ENCODE peak calls at places on chromosomes 4 and X, in four cellular contexts. One of them, this sample, is unnamed. For H3K27me3, the result is how much of the 10 kb centered on the place peaks cover.

GRCh38 chr4:170089274-170089742 is 448 bp downstream of the AADAT start:
- DNase-seq in colonic mucosa: peak
- DNase-seq in upper lobe of right lung: no peak
- DNase-seq in heart right ventricle: no peak
- DNase-seq in this sample: peak

GRCh38 chrX:150959557-150959956 is 23.6 kb upstream of the HMGB3 start:
- DNase-seq in colonic mucosa: no peak
- DNase-seq in heart right ventricle: no peak
- DNase-seq in upper lobe of right lung: no peak
- DNase-seq in this sample: no peak

GRCh38 chrX:136055651-136056221 is 70.5 kb downstream of the SLC9A6 start:
- DNase-seq in colonic mucosa: no peak
- DNase-seq in upper lobe of right lung: no peak
- DNase-seq in heart right ventricle: no peak
- DNase-seq in this sample: no peak

GRCh38 chrX:135454816-135455215 is 33.1 kb downstream of the SMIM10L2A start:
- DNase-seq in upper lobe of right lung: no peak
- DNase-seq in heart right ventricle: no peak
- DNase-seq in colonic mucosa: no peak
- DNase-seq in this sample: no peak

GRCh38 chr4:4733663-4734062 is 125.8 kb upstream of the MSX1 start:
- DNase-seq in upper lobe of right lung: no peak
- DNase-seq in colonic mucosa: no peak
- DNase-seq in heart right ventricle: no peak
- DNase-seq in this sample: no peak

GRCh38 chr4:4427478-4427870 is 40.6 kb downstream of the NSG1 start:
- DNase-seq in heart right ventricle: no peak
- DNase-seq in upper lobe of right lung: no peak
- DNase-seq in colonic mucosa: no peak
- DNase-seq in this sample: no peak

GRCh38 chr4:40403079-40403478 is 67.9 kb downstream of the CHRNA9 start:
- DNase-seq in upper lobe of right lung: no peak
- DNase-seq in colonic mucosa: no peak
- DNase-seq in heart right ventricle: no peak
- DNase-seq in this sample: no peak

GRCh38 chr4:48041535-48042137 is 25.1 kb downstream of the NIPAL1 start:
- DNase-seq in colonic mucosa: no peak
- DNase-seq in heart right ventricle: no peak
- DNase-seq in upper lobe of right lung: no peak
- DNase-seq in this sample: no peak

GRCh38 chr4:25271866-25272265 is 38.0 kb downstream of the PI4K2B start:
- DNase-seq in upper lobe of right lung: no peak
- DNase-seq in colonic mucosa: no peak
- DNase-seq in heart right ventricle: no peak
- DNase-seq in this sample: no peak

GRCh38 chr4:109691411-109691920 is 11.8 kb downstream of the CASP6 start:
- DNase-seq in heart right ventricle: no peak
- DNase-seq in colonic mucosa: no peak
- DNase-seq in upper lobe of right lung: no peak
- DNase-seq in this sample: no peak

GRCh38 chrX:22135171-22135711 is 103.1 kb downstream of the PHEX start:
- DNase-seq in colonic mucosa: no peak
- DNase-seq in heart right ventricle: no peak
- DNase-seq in upper lobe of right lung: no peak
- DNase-seq in this sample: no peak

GRCh38 chrX:40298569-40298968 is 200.8 kb upstream of the BCOR start:
- DNase-seq in heart right ventricle: no peak
- DNase-seq in upper lobe of right lung: no peak
- DNase-seq in colonic mucosa: no peak
- DNase-seq in this sample: no peak

GRCh38 chrX:49058794-49059193 is at the start of gene CCDC120:
- DNase-seq in heart right ventricle: no peak
- DNase-seq in colonic mucosa: peak
- DNase-seq in upper lobe of right lung: peak
- DNase-seq in this sample: peak

GRCh38 chrX:46812445-46812844 is 24.4 kb upstream of the RP2 start:
- DNase-seq in colonic mucosa: no peak
- DNase-seq in heart right ventricle: no peak
- DNase-seq in upper lobe of right lung: no peak
- DNase-seq in this sample: no peak

GRCh38 chr4:71472946-71473345 is 134.1 kb downstream of the SLC4A4 start:
- DNase-seq in colonic mucosa: no peak
- DNase-seq in upper lobe of right lung: no peak
- DNase-seq in heart right ventricle: no peak
- DNase-seq in this sample: no peak

GRCh38 chrX:125205084-125205917 is 114.4 kb upstream of the TEX13C start:
- DNase-seq in upper lobe of right lung: no peak
- DNase-seq in heart right ventricle: peak
- DNase-seq in colonic mucosa: peak
- DNase-seq in this sample: peak

GRCh38 chr4:26076896-26077295 is 162.9 kb downstream of the SMIM20 start:
- DNase-seq in heart right ventricle: no peak
- DNase-seq in upper lobe of right lung: no peak
- DNase-seq in colonic mucosa: no peak
- DNase-seq in this sample: no peak

GRCh38 chrX:26138043-26138442 is at the start of gene MAGEB18:
- DNase-seq in upper lobe of right lung: no peak
- DNase-seq in heart right ventricle: no peak
- DNase-seq in colonic mucosa: no peak
- DNase-seq in this sample: no peak

GRCh38 chrX:118702741-118703140 is 24.7 kb upstream of the IL13RA1 start:
- DNase-seq in colonic mucosa: no peak
- DNase-seq in heart right ventricle: no peak
- DNase-seq in upper lobe of right lung: no peak
- DNase-seq in this sample: no peak

GRCh38 chr4:161813389-161813788 is 350.4 kb downstream of the FSTL5 start:
- DNase-seq in heart right ventricle: no peak
- DNase-seq in upper lobe of right lung: no peak
- DNase-seq in colonic mucosa: no peak
- DNase-seq in this sample: no peak

GRCh38 chrX:57669961-57670360 is 10.1 kb downstream of the NLRP2B start:
- DNase-seq in heart right ventricle: no peak
- DNase-seq in colonic mucosa: no peak
- DNase-seq in upper lobe of right lung: no peak
- DNase-seq in this sample: no peak

GRCh38 chr4:76689079-76689817 is 208.7 kb downstream of the SOWAHB start:
- DNase-seq in upper lobe of right lung: peak
- DNase-seq in heart right ventricle: peak
- DNase-seq in colonic mucosa: peak
- DNase-seq in this sample: peak

GRCh38 chr4:140497776-140498636 is at the start of gene MGAT4D:
- DNase-seq in colonic mucosa: peak
- DNase-seq in heart right ventricle: peak
- DNase-seq in upper lobe of right lung: peak
- DNase-seq in this sample: no peak

GRCh38 chr4:95362906-95363578 is 185.7 kb downstream of the UNC5C start:
- DNase-seq in colonic mucosa: peak
- DNase-seq in heart right ventricle: no peak
- DNase-seq in upper lobe of right lung: no peak
- DNase-seq in this sample: no peak

GRCh38 chrX:53279296-53280237 is 1.8 kb downstream of the IQSEC2 start:
- DNase-seq in upper lobe of right lung: no peak
- DNase-seq in colonic mucosa: peak
- DNase-seq in heart right ventricle: no peak
- DNase-seq in this sample: no peak

GRCh38 chr4:140250989-140251552 is 97.1 kb upstream of the MAML3 start:
- DNase-seq in colonic mucosa: no peak
- DNase-seq in heart right ventricle: no peak
- DNase-seq in upper lobe of right lung: no peak
- DNase-seq in this sample: no peak

GRCh38 chr4:3250956-3251690 is 2.2 kb downstream of the MSANTD1 start:
- DNase-seq in colonic mucosa: no peak
- DNase-seq in heart right ventricle: no peak
- DNase-seq in upper lobe of right lung: peak
- DNase-seq in this sample: peak

GRCh38 chrX:21989415-21989814 is 42.7 kb upstream of the PHEX start:
- DNase-seq in upper lobe of right lung: no peak
- DNase-seq in colonic mucosa: no peak
- DNase-seq in heart right ventricle: no peak
- DNase-seq in this sample: no peak

GRCh38 chr4:57249083-57249482 is 138.9 kb upstream of the IGFBP7 start:
- DNase-seq in heart right ventricle: no peak
- DNase-seq in upper lobe of right lung: no peak
- DNase-seq in colonic mucosa: no peak
- DNase-seq in this sample: no peak

GRCh38 chr4:138078751-138079150 is 163.4 kb downstream of the SLC7A11 start:
- DNase-seq in heart right ventricle: no peak
- DNase-seq in colonic mucosa: no peak
- DNase-seq in upper lobe of right lung: no peak
- DNase-seq in this sample: no peak

GRCh38 chrX:111254896-111255693 is 15.2 kb downstream of the CAPN6 start:
- DNase-seq in upper lobe of right lung: no peak
- DNase-seq in colonic mucosa: no peak
- DNase-seq in heart right ventricle: no peak
- DNase-seq in this sample: no peak

DNA sequence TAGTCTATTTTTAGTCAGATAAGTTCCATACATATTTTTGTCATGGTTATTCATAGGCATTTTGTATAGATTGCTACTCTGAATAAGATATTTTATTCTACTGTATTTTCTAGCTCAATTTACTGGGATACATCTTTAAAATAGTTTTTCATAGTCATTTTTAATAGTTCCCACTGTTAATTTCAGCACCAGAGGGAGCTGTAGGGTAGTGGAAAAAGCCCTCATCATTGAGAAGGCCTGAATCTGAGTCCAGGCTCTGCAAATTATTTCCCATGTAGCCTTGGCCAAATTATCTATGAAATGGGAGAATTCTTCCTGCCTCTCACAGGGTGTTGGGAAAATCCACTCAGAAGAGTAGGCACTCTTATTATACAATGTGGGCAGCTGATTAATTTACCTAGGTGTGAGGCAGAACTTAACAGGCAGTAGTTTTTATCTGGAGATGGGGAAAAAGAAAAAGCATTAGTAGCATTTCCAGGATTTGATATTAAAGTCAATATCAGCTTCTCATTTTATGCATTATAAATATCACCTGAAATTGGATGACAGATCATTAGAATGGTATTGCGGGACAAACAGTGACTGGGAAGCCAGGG is 102.9 kb upstream of the PAQR3 start:
- DNase-seq in upper lobe of right lung: no peak
- DNase-seq in heart right ventricle: no peak
- DNase-seq in colonic mucosa: peak
- DNase-seq in this sample: no peak
- TF ChIP-seq CTCF in upper lobe of right lung: peak
- TF ChIP-seq CTCF in heart right ventricle: peak
- TF ChIP-seq CTCF in colonic mucosa: peak
- TF ChIP-seq CTCF in this sample: peak

DNA sequence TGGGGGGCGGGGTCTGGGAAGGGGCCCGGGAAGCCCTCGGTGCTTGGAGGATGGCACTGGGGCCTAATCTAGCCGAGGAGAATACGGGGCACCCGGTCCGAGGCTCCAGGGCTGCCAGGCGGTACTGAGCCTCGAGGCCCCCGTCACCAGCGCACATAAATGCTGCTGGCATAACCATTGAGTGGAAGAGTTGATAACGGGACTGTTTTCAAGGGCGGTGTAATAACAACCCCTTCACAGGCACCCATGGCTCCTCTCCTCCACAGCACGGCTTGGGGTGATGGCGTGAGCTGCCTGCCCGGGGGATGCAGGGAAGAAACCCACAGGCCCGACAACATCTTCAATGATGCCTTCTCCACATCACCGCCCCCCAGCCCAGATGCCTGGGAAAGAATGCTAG is 130.7 kb downstream of the FAM53A start:
- DNase-seq in upper lobe of right lung: no peak
- DNase-seq in colonic mucosa: no peak
- DNase-seq in heart right ventricle: no peak
- DNase-seq in this sample: no peak
- H3K27me3 ChIP-seq in upper lobe of right lung: under half
- H3K27me3 ChIP-seq in colonic mucosa: under half
- H3K27me3 ChIP-seq in heart right ventricle: under half
- H3K27me3 ChIP-seq in this sample: under half

DNA sequence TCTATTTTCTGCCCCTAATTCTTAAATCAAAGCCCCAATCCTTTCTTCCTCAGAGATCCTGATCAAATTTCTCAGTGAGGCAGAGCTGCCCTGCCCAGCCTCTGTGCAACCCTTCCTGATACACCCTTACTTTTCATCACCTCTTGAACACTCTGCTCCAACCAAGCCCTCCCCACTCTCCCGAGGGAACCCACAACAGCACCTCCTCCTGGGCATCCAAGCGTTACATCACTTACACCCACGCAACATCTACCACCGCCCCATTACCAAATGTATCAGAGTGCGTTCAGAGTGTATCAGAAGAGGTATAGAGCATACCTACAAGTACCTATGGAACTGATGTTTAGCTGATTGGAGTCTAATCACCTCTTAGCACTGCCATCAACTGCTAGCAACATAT is 186.5 kb downstream of the RAP1GDS1 start:
- DNase-seq in upper lobe of right lung: no peak
- DNase-seq in heart right ventricle: no peak
- DNase-seq in colonic mucosa: no peak
- DNase-seq in this sample: no peak
- TF ChIP-seq CTCF in upper lobe of right lung: no peak
- TF ChIP-seq CTCF in heart right ventricle: no peak
- TF ChIP-seq CTCF in colonic mucosa: no peak
- TF ChIP-seq CTCF in this sample: no peak

GRCh38 chr4:73248821-73249220 is 9.8 kb downstream of the ANKRD17 start:
- DNase-seq in upper lobe of right lung: no peak
- DNase-seq in colonic mucosa: no peak
- DNase-seq in heart right ventricle: no peak
- DNase-seq in this sample: no peak

GRCh38 chr4:73250642-73251041 is 8.0 kb downstream of the ANKRD17 start:
- DNase-seq in heart right ventricle: no peak
- DNase-seq in upper lobe of right lung: no peak
- DNase-seq in colonic mucosa: no peak
- DNase-seq in this sample: no peak

GRCh38 chr4:73251384-73251783 is 7.2 kb downstream of the ANKRD17 start:
- DNase-seq in heart right ventricle: no peak
- DNase-seq in colonic mucosa: no peak
- DNase-seq in upper lobe of right lung: no peak
- DNase-seq in this sample: no peak

GRCh38 chr4:73248416-73248815 is 10.2 kb downstream of the ANKRD17 start:
- DNase-seq in upper lobe of right lung: no peak
- DNase-seq in colonic mucosa: no peak
- DNase-seq in heart right ventricle: no peak
- DNase-seq in this sample: no peak

DNA sequence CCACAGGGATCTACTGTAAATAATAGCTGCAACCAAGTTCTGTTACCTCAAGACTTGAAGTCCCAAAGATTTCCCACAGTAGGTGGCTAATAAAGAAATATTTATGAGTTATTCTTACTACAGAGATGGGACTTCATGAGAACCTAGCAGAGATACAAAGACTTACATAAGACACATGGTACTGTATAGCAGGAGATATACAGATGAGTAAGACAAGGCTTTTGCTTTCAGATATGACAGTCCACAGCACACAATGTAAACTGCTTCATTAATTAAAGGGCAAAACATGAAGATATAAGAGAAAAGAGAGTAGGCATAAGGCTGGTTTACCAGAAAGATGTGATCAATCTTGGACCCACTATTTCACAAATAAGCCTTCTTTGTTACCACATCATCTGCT is 6.6 kb downstream of the ANKRD17 start:
- DNase-seq in heart right ventricle: no peak
- DNase-seq in colonic mucosa: no peak
- DNase-seq in upper lobe of right lung: no peak
- DNase-seq in this sample: no peak
- H3K27me3 ChIP-seq in heart right ventricle: under half
- H3K27me3 ChIP-seq in colonic mucosa: under half
- H3K27me3 ChIP-seq in upper lobe of right lung: under half
- H3K27me3 ChIP-seq in this sample: under half

This sample was measured in lower lobe of right lung.